ENCODE peak calls at places on chromosomes 7 and 10, in ten cellular contexts. H is keratinocyte, V is IMR-90, D is SK-N-SH, C is NT2/D1, B is neuronal stem cell, M is HCT116, O is GM23248, J is PC-3, W is astrocyte. R is an unnamed sample.
A peak's percentile ranks its signal among the peaks of the same experiment; 100 is the strongest.

GRCh38 chr10:26738354-26738753 is 40.9 kb downstream of the PDSS1 start:
- DNase-seq in W (no peak), V (no peak), C (no peak), M (no peak), O (peak; percentile 10), H (no peak), B (no peak), J (no peak), D (no peak), R (no peak)

GRCh38 chr10:90718185-90718584 is 139.7 kb downstream of the HTR7 start:
- DNase-seq in H (no peak), M (no peak), J (peak; percentile 25), V (no peak), B (no peak), W (no peak), C (no peak), D (no peak), O (peak; percentile 23), R (no peak)

GRCh38 chr10:89502556-89502955 is 32.8 kb downstream of the SLC16A12 start:
- DNase-seq in V (peak; percentile 85), H (no peak), W (peak; percentile 55), D (no peak), C (no peak), B (no peak), J (peak; percentile 65), O (peak; percentile 21), M (no peak), R (no peak)

GRCh38 chr10:4595920-4596319 is 230.1 kb upstream of the AKR1E2 start:
- DNase-seq in B (no peak), D (no peak), W (no peak), C (no peak), O (peak; percentile 62), J (no peak), H (peak; percentile 4), M (no peak), V (peak; percentile 35), R (no peak)

GRCh38 chr10:91592282-91593020 is 40.4 kb downstream of the PPP1R3C start:
- DNase-seq in V (no peak), H (no peak), D (no peak), J (no peak), W (no peak), C (no peak), B (no peak), O (no peak), M (no peak), R (no peak)

GRCh38 chr10:48655426-48656240 is 29.0 kb upstream of the WDFY4 start:
- DNase-seq in C (no peak), B (no peak), V (peak; percentile 42), J (peak; percentile 74), D (peak; percentile 71), O (peak; percentile 94), M (no peak), H (no peak), W (peak; percentile 44), R (no peak)

GRCh38 chr10:1059902-1060301 is 3.7 kb downstream of the WDR37 start:
- DNase-seq in B (no peak), H (no peak), D (no peak), M (no peak), O (no peak), J (no peak), C (no peak), V (no peak), W (no peak), R (no peak)

GRCh38 chr10:70656489-70656888 is 15.8 kb upstream of the ADAMTS14 start:
- DNase-seq in D (no peak), O (peak; percentile 99), W (peak; percentile 100), M (no peak), V (peak; percentile 98), H (peak; percentile 89), J (peak; percentile 100), B (no peak), C (no peak), R (no peak)

GRCh38 chr7:103811315-103811714 is 178.1 kb downstream of the RELN start:
- DNase-seq in O (no peak), W (no peak), D (peak; percentile 3), B (no peak), C (no peak), V (no peak), H (no peak), M (no peak), J (no peak), R (no peak)

GRCh38 chr10:74437822-74438221 is 286.8 kb downstream of the ADK start:
- DNase-seq in B (no peak), V (peak; percentile 77), D (no peak), M (peak; percentile 8), O (peak; percentile 81), C (no peak), J (peak; percentile 77), W (peak; percentile 79), H (no peak), R (no peak)

GRCh38 chr7:64869912-64870562 is 33.0 kb upstream of the ZNF273 start:
- DNase-seq in V (no peak), O (no peak), C (no peak), B (no peak), W (no peak), D (peak; percentile 36), H (no peak), M (no peak), J (no peak), R (no peak)

GRCh38 chr7:41706228-41706930 is 3.5 kb upstream of the INHBA start:
- DNase-seq in C (no peak), M (no peak), W (peak; percentile 43), J (peak; percentile 46), H (no peak), D (no peak), V (peak; percentile 50), O (no peak), B (no peak), R (no peak)

GRCh38 chr7:158885624-158886023 is 29.3 kb downstream of the DYNC2I1 start:
- DNase-seq in C (no peak), H (no peak), O (peak; percentile 22), B (no peak), M (no peak), D (peak; percentile 66), J (peak; percentile 28), W (no peak), V (peak; percentile 6), R (no peak)

GRCh38 chr10:44985175-44985681 is 6.6 kb upstream of the DEPP1 start:
- DNase-seq in O (no peak), M (no peak), J (no peak), W (no peak), C (no peak), B (no peak), D (no peak), V (peak; percentile 69), H (no peak), R (no peak)

GRCh38 chr10:11058014-11058413 is 40.3 kb downstream of the CELF2 start:
- DNase-seq in M (no peak), V (no peak), W (no peak), B (no peak), H (no peak), J (no peak), O (no peak), C (no peak), D (no peak), R (no peak)

DNA sequence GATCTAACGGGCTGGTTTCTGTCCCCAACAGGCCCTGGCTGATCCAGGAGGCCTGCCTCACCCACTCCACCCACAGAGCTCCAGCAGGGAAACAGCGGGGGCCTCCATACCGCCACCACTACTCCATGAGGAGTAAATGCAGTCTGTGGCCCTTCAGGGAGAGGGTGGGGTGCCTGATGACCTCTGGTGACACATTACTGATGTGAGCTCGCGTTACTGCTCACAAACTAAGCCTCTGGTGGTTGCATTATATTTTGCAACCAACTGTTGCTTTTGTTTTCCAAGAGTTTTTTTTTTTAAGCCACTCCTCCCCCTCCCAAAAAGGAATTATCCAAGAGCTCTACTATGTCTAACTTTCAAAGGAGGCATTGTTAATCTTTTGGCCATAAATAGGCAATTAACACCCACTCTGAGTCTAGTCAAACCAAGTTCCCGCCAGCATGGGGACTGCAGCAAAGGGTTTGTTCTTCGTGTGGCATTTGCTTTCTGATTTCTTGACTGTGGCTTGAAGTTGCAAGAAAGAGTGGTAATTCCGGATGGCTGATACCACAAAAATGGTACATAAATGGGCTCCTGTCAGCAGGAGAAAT is 72.6 kb downstream of the FAM53B start:
- DNase-seq in M (peak; percentile 34), H (no peak), D (peak; percentile 74), B (peak; percentile 48), V (no peak), J (peak; percentile 3), C (no peak), O (peak; percentile 72), W (peak; percentile 10), R (peak; percentile 54)
- H3K9ac ChIP-seq in M (no peak overlapping the region), H (no peak overlapping the region), D (no peak overlapping the region), B (no peak overlapping the region), V (no peak overlapping the region), J (no peak overlapping the region), C (no peak overlapping the region), O (no peak overlapping the region), W (no peak overlapping the region), R (no peak overlapping the region)

DNA sequence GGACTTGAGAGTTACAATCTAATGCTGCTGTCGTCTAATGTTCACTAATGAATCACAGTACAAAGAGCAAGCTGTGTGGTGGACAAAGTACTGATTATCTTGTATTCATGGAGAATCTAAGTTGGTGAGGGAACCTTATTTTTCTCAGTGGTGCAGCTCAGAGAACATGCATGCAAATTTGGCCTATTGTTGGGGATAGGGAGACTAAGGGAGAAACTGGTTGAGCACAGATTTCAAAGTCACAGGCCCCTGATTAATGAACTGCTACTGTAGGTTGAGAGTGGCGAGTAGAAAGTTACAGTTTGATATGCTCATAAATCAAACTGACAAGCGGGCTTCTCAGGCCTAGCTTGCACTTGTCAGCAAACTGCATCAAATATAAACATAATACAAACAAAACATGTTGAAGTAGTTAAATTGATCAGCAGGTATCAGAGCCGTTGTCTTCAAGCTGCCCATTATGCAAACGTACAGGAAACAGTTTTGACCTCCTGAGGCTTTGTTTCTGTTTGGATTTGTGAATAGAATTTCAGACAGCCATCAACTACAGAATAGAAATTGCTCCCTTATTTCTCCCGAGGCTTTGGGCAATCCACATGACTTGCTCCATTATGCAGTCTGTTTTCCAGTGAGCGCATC is 215.7 kb downstream of the FOXP2 start:
- DNase-seq in C (peak; percentile 18), O (no peak), V (no peak), D (no peak), W (no peak), H (no peak), B (peak; percentile 17), J (no peak), M (no peak), R (peak; percentile 36)
- H3K36me3 ChIP-seq in C (no peaks in the 10 kb centered on the region), O (no peaks in the 10 kb centered on the region), V (no peaks in the 10 kb centered on the region), D (no peaks in the 10 kb centered on the region), W (no peaks in the 10 kb centered on the region), H (no peaks in the 10 kb centered on the region), B (peaks cover 17% of the 10 kb centered on the region), J (no peaks in the 10 kb centered on the region), M (no peaks in the 10 kb centered on the region), R (no peaks in the 10 kb centered on the region)

GRCh38 chr7:88395720-88396119 is 89.0 kb upstream of the STEAP4 start:
- DNase-seq in M (no peak), W (no peak), H (no peak), B (no peak), O (no peak), D (no peak), J (no peak), C (no peak), V (no peak), R (no peak)
- H3K9ac ChIP-seq in M (no peak overlapping the region), W (no peak overlapping the region), H (no peak overlapping the region), B (no peak overlapping the region), O (no peak overlapping the region), D (no peak overlapping the region), J (no peak overlapping the region), C (no peak overlapping the region), V (no peak overlapping the region), R (no peak overlapping the region)

DNA sequence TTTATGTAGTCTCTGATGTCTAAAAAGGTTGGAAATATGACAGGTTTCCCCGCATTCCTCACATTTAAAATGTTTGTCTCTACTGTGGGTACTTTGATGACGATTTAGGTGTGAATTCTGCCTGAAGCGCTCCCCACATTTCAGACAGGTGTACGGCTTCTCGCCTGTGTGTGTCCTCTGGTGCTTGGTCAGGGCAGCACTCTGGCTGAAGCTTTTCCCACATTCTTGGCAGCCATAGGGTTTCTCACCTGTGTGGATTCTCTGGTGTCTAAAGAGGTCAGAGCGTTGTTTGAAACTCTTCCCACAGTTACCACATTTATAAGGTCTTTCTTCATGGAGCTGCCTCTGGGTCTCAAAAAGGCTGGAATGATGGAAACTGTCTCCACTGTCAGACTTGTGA is 6.3 kb downstream of the ZNF394 start:
- DNase-seq in C (no peak), J (no peak), V (no peak), O (no peak), B (no peak), H (no peak), D (no peak), M (no peak), W (no peak), R (no peak)
- H3K36me3 ChIP-seq in C (peaks cover 54% of the 10 kb centered on the region), J (peaks cover 20% of the 10 kb centered on the region), V (peaks cover 36% of the 10 kb centered on the region), O (peaks cover 40% of the 10 kb centered on the region), B (peaks cover 58% of the 10 kb centered on the region), H (peaks cover 16% of the 10 kb centered on the region), D (peaks cover 19% of the 10 kb centered on the region), M (peaks cover 29% of the 10 kb centered on the region), W (peaks cover 16% of the 10 kb centered on the region), R (peaks cover 15% of the 10 kb centered on the region)